ENCODE peak calls at places on chromosomes 1 and 21, in eight cellular contexts. Z, H, O, P, I, R, V and X are unnamed samples.

GRCh38 chr21:36747815-36748381 is 49.0 kb downstream of the SIM2 start:
- DNase-seq in Z (peak), H (peak), O (peak), P (no peak), I (peak), R (peak), V (no peak), X (no peak)

GRCh38 chr1:247047702-247048101 is 30.9 kb downstream of the ZNF670 start:
- DNase-seq in Z (no peak), H (no peak), O (peak), P (no peak), I (no peak), R (no peak), V (no peak), X (no peak)

GRCh38 chr1:27632387-27633297 is 2.3 kb downstream of the FGR start:
- DNase-seq in Z (no peak), H (no peak), O (no peak), P (no peak), I (no peak), R (no peak), V (no peak), X (peak)

GRCh38 chr1:229984310-229984991 is 82.6 kb upstream of the GALNT2 start:
- DNase-seq in Z (no peak), H (no peak), O (no peak), P (no peak), I (no peak), R (no peak), V (no peak), X (no peak)

GRCh38 chr1:89519779-89520358 is 4.8 kb upstream of the LRRC8B start:
- DNase-seq in Z (peak), H (peak), O (peak), P (peak), I (no peak), R (peak), V (peak), X (peak)

GRCh38 chr1:168621356-168621755 is 45.0 kb downstream of the XCL1 start:
- DNase-seq in Z (peak), H (no peak), O (peak), P (no peak), I (peak), R (no peak), V (no peak), X (no peak)

GRCh38 chr1:72140222-72140621 is 142.1 kb downstream of the NEGR1 start:
- DNase-seq in Z (no peak), H (peak), O (no peak), P (no peak), I (no peak), R (no peak), V (peak), X (no peak)

GRCh38 chr1:5950994-5951749 is 41.1 kb downstream of the NPHP4 start:
- DNase-seq in Z (no peak), H (no peak), O (no peak), P (no peak), I (no peak), R (no peak), V (no peak), X (no peak)

GRCh38 chr1:49104575-49104974 is 327.9 kb upstream of the BEND5 start:
- DNase-seq in Z (no peak), H (no peak), O (peak), P (no peak), I (no peak), R (no peak), V (no peak), X (no peak)

GRCh38 chr1:31944205-31945089 is 6.3 kb upstream of the PTP4A2 start:
- DNase-seq in Z (peak), H (peak), O (peak), P (peak), I (peak), R (peak), V (no peak), X (peak)

GRCh38 chr1:231487019-231487418 is 41.5 kb upstream of the TSNAX start:
- DNase-seq in Z (peak), H (peak), O (no peak), P (no peak), I (peak), R (peak), V (no peak), X (no peak)

GRCh38 chr1:22239378-22239777 is 96.5 kb upstream of the WNT4 start:
- DNase-seq in Z (no peak), H (no peak), O (no peak), P (no peak), I (no peak), R (no peak), V (no peak), X (no peak)

GRCh38 chr1:59803458-59804038 is 11.2 kb upstream of the HOOK1 start:
- DNase-seq in Z (no peak), H (peak), O (no peak), P (no peak), I (no peak), R (no peak), V (no peak), X (no peak)

GRCh38 chr1:37410815-37411214 is 63.6 kb upstream of the ZC3H12A start:
- DNase-seq in Z (peak), H (peak), O (peak), P (no peak), I (no peak), R (peak), V (peak), X (peak)

DNA sequence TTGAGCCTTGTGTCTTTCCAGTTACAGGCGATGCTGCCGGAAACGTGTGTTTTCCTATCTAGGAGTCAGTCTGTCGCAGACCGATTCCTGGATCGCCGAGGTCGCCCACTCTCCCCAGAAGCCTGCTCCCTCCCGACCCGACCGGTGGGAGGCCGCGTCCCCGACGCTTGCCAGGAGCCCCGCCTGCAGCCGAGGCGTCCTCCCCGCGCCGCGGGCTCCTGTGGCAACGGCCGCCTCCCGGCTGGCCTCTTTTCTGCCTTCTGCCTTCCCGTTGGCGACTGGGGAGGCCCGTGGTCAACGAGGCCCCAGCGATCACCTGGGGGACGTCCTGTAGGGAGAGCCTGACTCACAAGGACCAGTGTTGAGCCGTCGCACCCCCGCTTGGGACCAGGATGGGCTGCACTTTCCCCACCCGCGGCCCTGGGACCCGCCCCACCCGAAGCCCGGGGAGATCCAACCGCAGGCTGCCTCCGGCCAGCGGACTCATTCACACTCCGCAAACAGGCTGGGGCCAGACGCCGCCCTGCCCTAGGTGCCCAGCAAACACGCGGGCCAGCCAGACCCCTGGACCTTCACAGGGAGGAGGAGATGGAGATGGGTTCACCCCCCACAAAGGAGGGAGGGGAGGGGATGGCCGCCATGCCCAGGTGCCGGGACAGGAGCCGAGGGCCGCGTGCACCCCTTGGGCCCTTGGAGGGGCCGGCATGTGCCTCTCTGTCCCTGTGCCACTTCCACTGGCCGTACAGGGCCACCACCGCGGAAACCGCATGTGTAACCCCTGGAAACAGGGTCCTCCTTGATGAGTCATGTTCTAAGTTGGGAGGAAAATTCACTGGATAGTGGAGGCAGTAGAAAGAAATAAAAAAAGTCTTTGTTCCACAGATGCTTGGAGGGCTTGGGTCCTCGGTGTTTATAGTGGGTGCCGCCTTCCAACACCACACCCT is 7.2 kb upstream of the COL6A1 start:
- DNase-seq in Z (peak), H (peak), O (peak), P (peak), I (peak), R (peak), V (peak), X (no peak)
- H2AFZ ChIP-seq in Z (peak), H (peak), O (peak), P (peak), I (peak), R (peak), V (peak), X (no peak)

GRCh38 chr1:70204139-70204538 is 1.2 kb downstream of the LRRC40 start:
- DNase-seq in Z (no peak), H (no peak), O (no peak), P (no peak), I (no peak), R (no peak), V (no peak), X (no peak)
- H3K4me2 ChIP-seq in Z (peak), H (peak), O (peak), P (peak), I (peak), R (peak), V (peak), X (peak)

GRCh38 chr1:78388275-78388674 is 102.5 kb upstream of the PTGFR start:
- DNase-seq in Z (peak), H (no peak), O (no peak), P (no peak), I (peak), R (no peak), V (no peak), X (no peak)
- H2AFZ ChIP-seq in Z (no peak), H (no peak), O (no peak), P (no peak), I (no peak), R (no peak), V (no peak), X (no peak)

GRCh38 chr1:26175346-26175745 is 1.9 kb upstream of the CNKSR1 start:
- DNase-seq in Z (no peak), H (no peak), O (no peak), P (no peak), I (no peak), R (no peak), V (no peak), X (no peak)
- H3K4me2 ChIP-seq in Z (no peak), H (no peak), O (no peak), P (no peak), I (no peak), R (no peak), V (no peak), X (no peak)

GRCh38 chr1:207876129-207876528 is 34.8 kb downstream of the CD34 start:
- DNase-seq in Z (no peak), H (no peak), O (peak), P (no peak), I (no peak), R (no peak), V (no peak), X (peak)

GRCh38 chr1:207873055-207873890 is 37.7 kb downstream of the CD34 start:
- DNase-seq in Z (no peak), H (no peak), O (no peak), P (no peak), I (no peak), R (no peak), V (no peak), X (peak)

GRCh38 chr1:207872655-207873054 is 38.3 kb downstream of the CD34 start:
- DNase-seq in Z (no peak), H (no peak), O (no peak), P (no peak), I (no peak), R (no peak), V (no peak), X (peak)

GRCh38 chr1:207878939-207879338 is 32.0 kb downstream of the CD34 start:
- DNase-seq in Z (no peak), H (no peak), O (no peak), P (no peak), I (no peak), R (no peak), V (no peak), X (no peak)

DNA sequence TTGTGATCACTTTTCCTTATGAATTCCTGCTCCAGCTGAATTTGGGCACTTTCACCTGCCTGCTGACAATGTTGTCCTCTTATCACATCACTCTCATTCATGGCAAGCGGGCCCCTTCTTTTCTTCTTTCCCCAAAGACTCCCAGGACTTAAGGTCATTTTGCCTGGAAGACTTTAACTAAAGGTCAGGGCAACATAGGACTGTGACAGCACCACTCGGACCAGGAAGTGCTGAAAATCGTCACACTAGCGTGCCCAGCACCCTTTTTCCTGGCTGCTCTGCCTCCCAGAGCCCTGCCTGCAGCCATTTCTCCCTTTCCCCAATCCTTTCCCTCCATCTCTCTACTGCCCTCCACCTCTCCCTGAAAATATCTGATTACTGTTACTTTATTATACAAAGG is 35.4 kb downstream of the CD34 start:
- DNase-seq in Z (no peak), H (no peak), O (no peak), P (no peak), I (no peak), R (no peak), V (no peak), X (no peak)
- H2AFZ ChIP-seq in Z (no peak), H (peak), O (peak), P (peak), I (no peak), R (no peak), V (no peak), X (no peak)

DNA sequence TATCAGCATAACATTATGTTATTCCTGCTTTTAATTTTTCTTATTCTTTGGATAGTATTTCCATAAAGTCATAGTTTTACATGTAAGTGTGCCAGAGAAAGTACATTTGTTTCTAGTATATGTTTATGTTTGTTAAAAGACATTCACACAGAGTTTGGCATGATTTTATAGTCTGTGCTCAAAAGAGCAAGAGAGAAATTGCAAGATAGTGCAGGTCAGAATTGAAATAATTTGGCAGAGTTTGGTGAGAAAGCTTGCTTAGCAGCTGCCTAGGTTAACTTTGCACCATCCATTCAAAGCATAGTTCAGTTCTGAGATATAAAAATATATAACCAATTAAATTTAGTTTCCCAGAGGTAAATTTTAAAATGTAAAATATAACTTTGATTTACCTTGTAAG is 17.0 kb downstream of the NEK7 start:
- DNase-seq in Z (no peak), H (no peak), O (no peak), P (no peak), I (no peak), R (no peak), V (no peak), X (no peak)
- H3K4me2 ChIP-seq in Z (peak), H (no peak), O (no peak), P (no peak), I (no peak), R (no peak), V (no peak), X (peak)

DNA sequence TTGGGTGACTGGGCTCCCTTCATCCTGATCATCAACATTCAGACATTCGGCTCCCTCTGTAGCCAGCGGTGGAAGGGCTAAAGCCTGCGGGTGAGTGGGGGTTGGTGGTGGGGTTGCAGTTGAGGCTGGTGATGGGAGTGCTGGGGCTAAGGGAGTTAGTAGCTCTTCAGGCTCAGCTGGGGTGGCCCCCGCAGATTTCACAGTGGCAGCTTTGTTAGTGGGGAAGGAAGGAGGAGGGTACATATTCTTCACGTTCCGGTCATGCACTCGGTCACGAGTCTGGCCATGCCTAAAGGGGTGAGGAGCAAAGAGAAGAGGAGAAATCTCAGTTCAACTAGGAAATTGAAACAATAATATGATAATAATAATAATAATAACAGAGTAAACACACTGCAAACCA is 6.8 kb downstream of the PSMB4 start:
- DNase-seq in Z (no peak), H (no peak), O (no peak), P (no peak), I (no peak), R (no peak), V (no peak), X (no peak)
- H2AFZ ChIP-seq in Z (no peak), H (no peak), O (no peak), P (no peak), I (no peak), R (no peak), V (no peak), X (no peak)

DNA sequence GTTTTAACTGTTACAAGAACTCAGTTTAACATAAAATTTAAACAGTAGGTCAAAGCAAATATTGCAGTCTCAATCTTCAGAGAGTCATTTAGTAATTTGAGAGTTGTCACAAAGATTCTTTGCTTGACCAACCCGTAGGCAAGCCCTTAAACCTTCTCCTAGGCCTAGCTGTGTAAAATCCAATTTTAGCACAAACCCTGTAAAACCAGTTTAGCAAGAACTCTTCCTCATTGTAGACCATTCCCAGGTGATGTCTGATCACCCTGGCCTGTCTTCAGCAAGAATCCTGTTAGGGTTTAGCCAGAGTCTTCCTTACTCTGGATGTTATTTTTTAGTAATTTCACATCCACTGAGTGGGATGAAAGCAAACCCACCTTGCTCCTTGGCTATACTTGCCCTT is 30.1 kb downstream of the LRIG2 start:
- DNase-seq in Z (no peak), H (no peak), O (no peak), P (peak), I (no peak), R (no peak), V (peak), X (no peak)
- H3K4me2 ChIP-seq in Z (no peak), H (no peak), O (no peak), P (peak), I (no peak), R (no peak), V (no peak), X (no peak)

GRCh38 chr1:76841460-76841859 is 25.8 kb upstream of the ST6GALNAC5 start:
- DNase-seq in Z (no peak), H (no peak), O (peak), P (no peak), I (no peak), R (no peak), V (no peak), X (no peak)

GRCh38 chr1:76843821-76844448 is 23.3 kb upstream of the ST6GALNAC5 start:
- DNase-seq in Z (no peak), H (no peak), O (no peak), P (no peak), I (no peak), R (no peak), V (no peak), X (no peak)
- H2AFZ ChIP-seq in Z (no peak), H (no peak), O (peak), P (no peak), I (no peak), R (no peak), V (no peak), X (no peak)